ENCODE peak calls at places on chromosomes 11 and 22, in seven cellular contexts. U is colonic mucosa; L is effector memory CD8-positive, alpha-beta T cell; D is stimulated activated CD4-positive, alpha-beta T cell treated with anti-CD3 and anti-CD28 coated beads, TNF-alpha, amount 100 ng/mL, for 1 hour; H is neuronal stem cell; T is AG08396; Q is tibial nerve. S is an unnamed sample.

GRCh38 chr11:1868636-1869291 is 15.9 kb downstream of the LSP1 start:
- DNase-seq in L (no peak), U (no peak), H (no peak), D (no peak), Q (no peak), T (no peak), S (no peak)

GRCh38 chr11:134341805-134342571 is 10.2 kb downstream of the GLB1L2 start:
- DNase-seq in T (no peak), Q (no peak), U (no peak), L (no peak), H (no peak), D (no peak), S (no peak)

GRCh38 chr11:34345012-34345804 is 12.6 kb downstream of the ABTB2 start:
- DNase-seq in D (no peak), H (no peak), U (peak), T (peak), Q (peak), L (no peak), S (no peak)

GRCh38 chr22:20524004-20524481 is 16.6 kb downstream of the MED15 start:
- DNase-seq in T (no peak), H (no peak), D (no peak), L (peak), Q (no peak), U (no peak), S (no peak)

GRCh38 chr22:37544955-37545702 is 15.2 kb upstream of the CDC42EP1 start:
- DNase-seq in H (no peak), L (peak), Q (no peak), T (peak), U (peak), D (no peak), S (peak)

GRCh38 chr22:45968003-45968650 is 8.8 kb downstream of the WNT7B start:
- DNase-seq in T (no peak), Q (no peak), L (no peak), H (no peak), U (no peak), D (no peak), S (no peak)

GRCh38 chr11:65915101-65915820 is 3.6 kb downstream of the C11orf68 start:
- DNase-seq in Q (no peak), H (no peak), T (no peak), D (no peak), U (no peak), L (no peak), S (no peak)

GRCh38 chr11:118045191-118045590 is 31.7 kb upstream of the TMPRSS4 start:
- DNase-seq in Q (no peak), L (no peak), H (no peak), U (no peak), T (no peak), D (no peak), S (no peak)

GRCh38 chr11:84564867-84565184 is 1062.3 kb downstream of the DLG2 start:
- DNase-seq in D (no peak), H (no peak), L (no peak), Q (no peak), U (no peak), T (no peak), S (no peak)